ENCODE peak calls at places on chromosomes 2 and 18, in eight cellular contexts. E is KG1, P is ovary, C is AG09319, I is endothelial cell of umbilical vein, R is lower lobe of right lung, K is H54, W is DMS79. O is an unnamed sample.
A peak's percentile ranks its signal among the peaks of the same experiment; 100 is the strongest.

GRCh38 chr18:63447066-63447465 is 24.8 kb upstream of the VPS4B start:
- DNase-seq in W (no peak), E (no peak), R (no peak), K (no peak), C (no peak), I (no peak), P (no peak), O (no peak)

GRCh38 chr18:13366131-13366530 is 147.6 kb downstream of the LDLRAD4 start:
- DNase-seq in E (no peak), K (no peak), R (no peak), P (no peak), I (no peak), W (no peak), C (no peak), O (no peak)

GRCh38 chr18:22194151-22194598 is 24.8 kb downstream of the GATA6 start:
- DNase-seq in K (no peak), E (no peak), I (peak; percentile 79), P (no peak), W (no peak), R (no peak), C (no peak), O (no peak)

GRCh38 chr2:47664817-47665216 is 118.1 kb upstream of the MSH6 start:
- DNase-seq in C (no peak), K (no peak), W (no peak), I (no peak), R (no peak), P (no peak), E (no peak), O (no peak)

GRCh38 chr2:113085542-113085941 is 17.8 kb downstream of the IL1F10 start:
- DNase-seq in K (no peak), W (no peak), I (no peak), R (no peak), P (no peak), E (no peak), C (no peak), O (no peak)

GRCh38 chr2:194327196-194327888 is 1329.7 kb upstream of the SLC39A10 start:
- DNase-seq in W (no peak), P (no peak), E (no peak), C (no peak), R (no peak), I (no peak), K (no peak), O (no peak)

GRCh38 chr2:38771632-38772031 is 6.4 kb upstream of the GEMIN6 start:
- DNase-seq in W (no peak), I (peak; percentile 23), E (no peak), C (no peak), P (no peak), K (peak; percentile 53), R (no peak), O (no peak)

GRCh38 chr2:177703159-177703558 is 310.6 kb downstream of the AGPS start:
- DNase-seq in I (no peak), P (no peak), C (no peak), K (no peak), R (no peak), E (no peak), W (no peak), O (no peak)

GRCh38 chr2:181457121-181457740 is at the start of gene ITGA4:
- DNase-seq in K (peak; percentile 64), E (no peak), I (peak; percentile 47), R (peak; percentile 85), P (peak; percentile 15), W (peak; percentile 49), C (peak; percentile 49), O (peak; percentile 68)

GRCh38 chr2:10544252-10544651 is 96.1 kb upstream of the ODC1 start:
- DNase-seq in K (no peak), I (no peak), R (no peak), E (no peak), P (no peak), C (no peak), W (no peak), O (no peak)

GRCh38 chr18:50877545-50878265 is 1.2 kb upstream of the ME2 start:
- DNase-seq in C (no peak), E (no peak), P (no peak), K (no peak), R (no peak), W (no peak), I (no peak), O (peak; percentile 43)

GRCh38 chr2:102027036-102027702 is 35.4 kb downstream of the IL1R2 start:
- DNase-seq in C (no peak), P (no peak), K (no peak), I (peak; percentile 31), E (no peak), R (no peak), W (no peak), O (no peak)

GRCh38 chr18:27787543-27787942 is 389.4 kb downstream of the CDH2 start:
- DNase-seq in R (no peak), W (no peak), C (no peak), K (no peak), P (no peak), E (no peak), I (no peak), O (no peak)

GRCh38 chr18:6960656-6961055 is 156.9 kb downstream of the LAMA1 start:
- DNase-seq in R (no peak), K (peak; percentile 27), C (no peak), P (no peak), W (no peak), E (no peak), I (no peak), O (no peak)

GRCh38 chr2:24238158-24238557 is 63.3 kb downstream of the FAM228A start:
- DNase-seq in R (no peak), I (peak; percentile 8), K (no peak), W (no peak), P (no peak), C (no peak), E (no peak), O (no peak)

GRCh38 chr18:3923750-3924149 is 473.8 kb downstream of the TGIF1 start:
- DNase-seq in W (no peak), R (no peak), I (no peak), C (no peak), P (no peak), K (no peak), E (no peak), O (no peak)